ENCODE peak calls at places on chromosome 1, in nine cellular contexts. H, U, S, K, R, L, V, J and O are unnamed samples.

GRCh38 chr1:219798283-219799030 is 129.9 kb downstream of the SLC30A10 start:
- DNase-seq in H (no peak), U (no peak), S (no peak), K (peak; percentile 84), R (no peak), L (no peak), V (peak; percentile 3), J (no peak), O (no peak)

GRCh38 chr1:198922638-198923430 is 284.0 kb downstream of the PTPRC start:
- DNase-seq in H (no peak), U (no peak), S (no peak), K (no peak), R (no peak), L (no peak), V (no peak), J (no peak), O (no peak)

GRCh38 chr1:65674522-65674921 is 118.2 kb upstream of the PDE4B start:
- DNase-seq in H (no peak), U (no peak), S (no peak), K (no peak), R (no peak), L (no peak), V (peak; percentile 80), J (no peak), O (no peak)

GRCh38 chr1:235307158-235308124 is 20.5 kb downstream of the ARID4B start:
- DNase-seq in H (no peak), U (no peak), S (no peak), K (no peak), R (no peak), L (no peak), V (no peak), J (peak; percentile 44), O (no peak)

GRCh38 chr1:35564884-35565741 is 7.5 kb downstream of the NCDN start:
- DNase-seq in H (no peak), U (no peak), S (no peak), K (no peak), R (no peak), L (no peak), V (no peak), J (no peak), O (no peak)

GRCh38 chr1:80919426-80919825 is 881.3 kb upstream of the ADGRL2 start:
- DNase-seq in H (no peak), U (no peak), S (no peak), K (no peak), R (no peak), L (no peak), V (no peak), J (no peak), O (no peak)

GRCh38 chr1:201582977-201583376 is 44.0 kb downstream of the NAV1 start:
- DNase-seq in H (no peak), U (no peak), S (no peak), K (no peak), R (no peak), L (no peak), V (no peak), J (no peak), O (no peak)

GRCh38 chr1:18998016-18998724 is 41.7 kb upstream of the IFFO2 start:
- DNase-seq in H (no peak), U (no peak), S (no peak), K (no peak), R (peak; percentile 46), L (peak; percentile 60), V (no peak), J (peak; percentile 41), O (no peak)

GRCh38 chr1:51656374-51656773 is 39.5 kb downstream of the OSBPL9 start:
- DNase-seq in H (no peak), U (no peak), S (no peak), K (no peak), R (no peak), L (no peak), V (no peak), J (no peak), O (no peak)

GRCh38 chr1:86912501-86912900 is 1.4 kb downstream of the SELENOF start:
- DNase-seq in H (no peak), U (no peak), S (no peak), K (no peak), R (no peak), L (no peak), V (peak; percentile 36), J (no peak), O (no peak)

GRCh38 chr1:50412813-50413476 is 10.3 kb downstream of the DMRTA2 start:
- DNase-seq in H (no peak), U (no peak), S (no peak), K (no peak), R (no peak), L (no peak), V (no peak), J (no peak), O (no peak)

GRCh38 chr1:214895226-214895625 is 187.3 kb upstream of the KCNK2 start:
- DNase-seq in H (no peak), U (no peak), S (no peak), K (no peak), R (no peak), L (no peak), V (no peak), J (no peak), O (no peak)

GRCh38 chr1:204417231-204417997 is 5.8 kb upstream of the PPP1R15B start:
- DNase-seq in H (peak; percentile 82), U (no peak), S (no peak), K (peak; percentile 95), R (peak; percentile 96), L (peak; percentile 83), V (peak; percentile 96), J (peak; percentile 80), O (peak; percentile 86)

GRCh38 chr1:65172936-65173335 is 24.9 kb downstream of the AK4 start:
- DNase-seq in H (no peak), U (no peak), S (no peak), K (no peak), R (no peak), L (no peak), V (no peak), J (no peak), O (no peak)

GRCh38 chr1:65844990-65845757 is 52.5 kb downstream of the PDE4B start:
- DNase-seq in H (no peak), U (no peak), S (no peak), K (no peak), R (no peak), L (no peak), V (no peak), J (no peak), O (no peak)

GRCh38 chr1:15683411-15684039 is 595 bp upstream of the PLEKHM2 start:
- DNase-seq in H (no peak), U (no peak), S (no peak), K (no peak), R (no peak), L (no peak), V (no peak), J (no peak), O (peak; percentile 20)